ENCODE peak calls at places on chromosomes 4 and X, in four cellular contexts. V is AG04450; Q is activated naive CD4-positive, alpha-beta T cell treated with anti-CD3 and anti-CD28 coated beads for 36 hours; T is NCI-H1105 treated with DMSO at 0.1 percent for 48 hours. F is an unnamed sample.

GRCh38 chr4:99868126-99868596 is 26.1 kb downstream of the LAMTOR3 start:
- DNase-seq in V (peak; percentile 16), Q (no peak), T (no peak), F (no peak)

GRCh38 chr4:152385551-152385950 is 150.3 kb downstream of the FBXW7 start:
- DNase-seq in T (peak; percentile 6), V (no peak), Q (peak; percentile 10), F (no peak)

GRCh38 chr4:112277705-112278448 is 7.8 kb downstream of the TIFA start:
- DNase-seq in T (no peak), V (no peak), Q (no peak), F (no peak)

GRCh38 chr4:42843694-42844093 is 48.8 kb upstream of the GRXCR1 start:
- DNase-seq in T (no peak), V (no peak), Q (no peak), F (no peak)

GRCh38 chr4:17168571-17168970 is 270.1 kb upstream of the LDB2 start:
- DNase-seq in T (no peak), Q (no peak), V (peak; percentile 59), F (no peak)

GRCh38 chr4:125315571-125316390 is 1.0 kb downstream of the FAT4 start:
- DNase-seq in T (peak; percentile 38), Q (peak; percentile 7), V (no peak), F (peak; percentile 38)

GRCh38 chrX:65406532-65406931 is 128.1 kb downstream of the LAS1L start:
- DNase-seq in T (no peak), Q (peak; percentile 36), V (no peak), F (no peak)

GRCh38 chr4:82782626-82783025 is 16.0 kb downstream of the SCD5 start:
- DNase-seq in V (no peak), Q (no peak), T (no peak), F (no peak)

GRCh38 chr4:172887959-172888358 is 280.7 kb upstream of the GALNT7 start:
- DNase-seq in Q (no peak), T (no peak), V (no peak), F (no peak)

GRCh38 chr4:94574616-94575015 is 122.9 kb downstream of the PDLIM5 start:
- DNase-seq in Q (no peak), T (no peak), V (no peak), F (no peak)

GRCh38 chrX:131671714-131672113 is 127.8 kb downstream of the OR13H1 start:
- DNase-seq in Q (no peak), V (no peak), T (peak; percentile 5), F (no peak)

GRCh38 chrX:15497865-15498264 is 2.7 kb upstream of the BMX start:
- DNase-seq in T (peak; percentile 46), Q (peak; percentile 64), V (no peak), F (peak; percentile 46)

GRCh38 chr4:119024102-119024501 is 111.5 kb upstream of the MYOZ2 start:
- DNase-seq in Q (no peak), T (no peak), V (no peak), F (no peak)

GRCh38 chr4:59960143-59960542 is 1240.0 kb upstream of the ADGRL3 start:
- DNase-seq in V (no peak), T (no peak), Q (no peak), F (no peak)

GRCh38 chr4:7104366-7105031 is 36.6 kb upstream of the GRPEL1 start:
- DNase-seq in T (no peak), Q (no peak), V (no peak), F (no peak)

GRCh38 chr4:151990201-151990600 is 229.4 kb upstream of the GATB start:
- DNase-seq in V (no peak), T (no peak), Q (no peak), F (no peak)

GRCh38 chr4:37999000-37999745 is 39.0 kb downstream of the PTTG2 start:
- DNase-seq in Q (peak; percentile 51), T (no peak), V (no peak), F (no peak)

GRCh38 chrX:47143894-47144625 is 442 bp downstream of the NDUFB11 start:
- DNase-seq in Q (peak; percentile 35), V (no peak), T (peak; percentile 34), F (no peak)

GRCh38 chr4:155675709-155676429 is 9.2 kb downstream of the GUCY1A1 start:
- DNase-seq in Q (no peak), V (no peak), T (no peak), F (no peak)

GRCh38 chr4:78149737-78150136 is 92.6 kb downstream of the FRAS1 start:
- DNase-seq in T (no peak), Q (no peak), V (no peak), F (no peak)

GRCh38 chr4:7043521-7044414 is 596 bp downstream of the TADA2B start:
- DNase-seq in V (no peak), Q (peak; percentile 53), T (peak; percentile 25), F (no peak)

GRCh38 chrX:120743266-120743665 is 113.4 kb upstream of the C1GALT1C1 start:
- DNase-seq in V (no peak), T (no peak), Q (no peak), F (no peak)

GRCh38 chr4:187235456-187236170 is 512.0 kb upstream of the FAT1 start:
- DNase-seq in V (no peak), T (no peak), Q (no peak), F (peak; percentile 32)

GRCh38 chr4:100933628-100934027 is 413.7 kb downstream of the PPP3CA start:
- DNase-seq in T (no peak), Q (no peak), V (no peak), F (no peak)

GRCh38 chr4:185112104-185112503 is 31.0 kb upstream of the SLC25A4 start:
- DNase-seq in T (no peak), V (peak; percentile 75), Q (no peak), F (no peak)

GRCh38 chrX:154142950-154143745 is 895 bp upstream of the OPN1LW start:
- DNase-seq in Q (no peak), V (no peak), T (no peak), F (no peak)

GRCh38 chr4:41442818-41443217 is 95.1 kb upstream of the LIMCH1 start:
- DNase-seq in Q (no peak), T (peak; percentile 52), V (no peak), F (peak; percentile 30)

GRCh38 chrX:155028192-155028591 is 1.5 kb downstream of the FUNDC2 start:
- DNase-seq in T (peak; percentile 53), Q (no peak), V (no peak), F (no peak)

GRCh38 chr4:42497142-42497541 is 99.9 kb downstream of the SHISA3 start:
- DNase-seq in T (no peak), Q (no peak), V (no peak), F (no peak)

GRCh38 chr4:152422817-152423320 is 113.0 kb downstream of the FBXW7 start:
- DNase-seq in T (no peak), V (no peak), Q (no peak), F (no peak)

GRCh38 chr4:119765951-119766350 is 137.3 kb upstream of the PDE5A start:
- DNase-seq in T (no peak), Q (no peak), V (no peak), F (no peak)

GRCh38 chr4:36386691-36387090 is 105.3 kb downstream of the DTHD1 start:
- DNase-seq in T (no peak), V (no peak), Q (no peak), F (no peak)

GRCh38 chr4:176034498-176034897 is 31.1 kb upstream of the WDR17 start:
- DNase-seq in Q (peak; percentile 28), T (no peak), V (peak; percentile 16), F (no peak)

GRCh38 chr4:139568206-139568969 is 12.4 kb upstream of the SETD7 start:
- DNase-seq in Q (no peak), V (no peak), T (no peak), F (no peak)